ENCODE peak calls at places on chromosomes 2 and 18, in ten cellular contexts. H, S, I, Q, U, Z, T, P, F and L are unnamed samples.

GRCh38 chr2:216578325-216578724 is 54.9 kb upstream of the IGFBP2 start:
- DNase-seq in H (no peak), S (no peak), I (no peak), Q (no peak), U (no peak), Z (no peak), T (no peak), P (peak), F (no peak), L (no peak)

GRCh38 chr2:27442981-27443323 is 771 bp downstream of the KRTCAP3 start:
- DNase-seq in H (no peak), S (peak), I (no peak), Q (no peak), U (no peak), Z (peak), T (no peak), P (no peak), F (peak), L (no peak)

GRCh38 chr2:239295377-239296019 is 105.3 kb downstream of the HDAC4 start:
- DNase-seq in H (no peak), S (no peak), I (no peak), Q (no peak), U (no peak), Z (no peak), T (no peak), P (no peak), F (no peak), L (no peak)

GRCh38 chr2:177882501-177882900 is 190.1 kb downstream of the PDE11A start:
- DNase-seq in H (no peak), S (no peak), I (no peak), Q (no peak), U (no peak), Z (no peak), T (no peak), P (no peak), F (peak), L (no peak)

GRCh38 chr2:46164581-46165301 is 132.5 kb upstream of the EPAS1 start:
- DNase-seq in H (no peak), S (peak), I (peak), Q (no peak), U (no peak), Z (peak), T (peak), P (peak), F (peak), L (no peak)

GRCh38 chr18:49519041-49519971 is 32.3 kb upstream of the C18orf32 start:
- DNase-seq in H (no peak), S (no peak), I (no peak), Q (no peak), U (no peak), Z (no peak), T (no peak), P (no peak), F (no peak), L (no peak)

GRCh38 chr2:157990173-157990572 is 111.5 kb upstream of the UPP2 start:
- DNase-seq in H (no peak), S (no peak), I (no peak), Q (peak), U (no peak), Z (no peak), T (no peak), P (no peak), F (no peak), L (no peak)

GRCh38 chr2:110852541-110853263 is 120.3 kb downstream of the ACOXL start:
- DNase-seq in H (no peak), S (no peak), I (no peak), Q (no peak), U (no peak), Z (no peak), T (no peak), P (no peak), F (no peak), L (no peak)

GRCh38 chr2:96839288-96839874 is 4.4 kb downstream of the ANKRD23 start:
- DNase-seq in H (peak), S (peak), I (no peak), Q (no peak), U (peak), Z (peak), T (no peak), P (no peak), F (no peak), L (no peak)

GRCh38 chr18:52617931-52618330 is 277.9 kb downstream of the DCC start:
- DNase-seq in H (no peak), S (no peak), I (no peak), Q (no peak), U (no peak), Z (no peak), T (no peak), P (peak), F (no peak), L (no peak)

GRCh38 chr2:148614024-148614331 is 30.6 kb upstream of the EPC2 start:
- DNase-seq in H (no peak), S (no peak), I (no peak), Q (peak), U (no peak), Z (no peak), T (no peak), P (no peak), F (no peak), L (no peak)

GRCh38 chr2:25265802-25266201 is 75.9 kb downstream of the DNMT3A start:
- DNase-seq in H (no peak), S (no peak), I (no peak), Q (no peak), U (no peak), Z (no peak), T (no peak), P (no peak), F (no peak), L (no peak)

GRCh38 chr18:63588869-63589268 is 1.7 kb downstream of the SERPINB13 start:
- DNase-seq in H (no peak), S (no peak), I (no peak), Q (no peak), U (no peak), Z (no peak), T (no peak), P (no peak), F (no peak), L (no peak)

GRCh38 chr2:111178730-111179405 is 58.2 kb downstream of the BCL2L11 start:
- DNase-seq in H (no peak), S (peak), I (no peak), Q (no peak), U (no peak), Z (no peak), T (no peak), P (peak), F (no peak), L (no peak)

GRCh38 chr2:28445448-28446258 is 50.2 kb upstream of the PLB1 start:
- DNase-seq in H (no peak), S (no peak), I (peak), Q (no peak), U (no peak), Z (no peak), T (peak), P (peak), F (no peak), L (no peak)

GRCh38 chr2:54954158-54954557 is 96.1 kb downstream of the RTN4 start:
- DNase-seq in H (no peak), S (no peak), I (no peak), Q (no peak), U (no peak), Z (no peak), T (no peak), P (no peak), F (no peak), L (no peak)

GRCh38 chr2:60064687-60065361 is 488.6 kb downstream of the BCL11A start:
- DNase-seq in H (no peak), S (no peak), I (no peak), Q (no peak), U (no peak), Z (no peak), T (no peak), P (no peak), F (no peak), L (no peak)

GRCh38 chr18:5481621-5482020 is 62.2 kb downstream of the EPB41L3 start:
- DNase-seq in H (no peak), S (no peak), I (no peak), Q (no peak), U (no peak), Z (no peak), T (no peak), P (no peak), F (no peak), L (no peak)

GRCh38 chr2:196617430-196617829 is 22.1 kb upstream of the CCDC150 start:
- DNase-seq in H (no peak), S (no peak), I (no peak), Q (no peak), U (peak), Z (no peak), T (no peak), P (no peak), F (no peak), L (no peak)

GRCh38 chr18:68919900-68920299 is 122.0 kb downstream of the CCDC102B start:
- DNase-seq in H (no peak), S (no peak), I (no peak), Q (no peak), U (no peak), Z (no peak), T (no peak), P (no peak), F (no peak), L (no peak)

GRCh38 chr2:117853316-117853715 is 38.8 kb downstream of the DDX18 start:
- DNase-seq in H (no peak), S (no peak), I (no peak), Q (no peak), U (no peak), Z (no peak), T (no peak), P (no peak), F (no peak), L (no peak)

GRCh38 chr2:218371987-218372358 is 10.1 kb upstream of the SLC11A1 start:
- DNase-seq in H (no peak), S (no peak), I (no peak), Q (no peak), U (no peak), Z (no peak), T (no peak), P (no peak), F (no peak), L (no peak)

GRCh38 chr2:136058951-136059530 is 58.9 kb downstream of the CXCR4 start:
- DNase-seq in H (no peak), S (no peak), I (no peak), Q (no peak), U (peak), Z (no peak), T (no peak), P (no peak), F (no peak), L (no peak)

GRCh38 chr2:10580170-10580539 is 109.6 kb downstream of the NOL10 start:
- DNase-seq in H (no peak), S (no peak), I (no peak), Q (no peak), U (no peak), Z (no peak), T (no peak), P (no peak), F (no peak), L (no peak)
- H3K27ac ChIP-seq in H (no peak), S (no peak), I (no peak), Q (peak), U (no peak), Z (no peak), T (peak), P (no peak), F (no peak), L (no peak)

DNA sequence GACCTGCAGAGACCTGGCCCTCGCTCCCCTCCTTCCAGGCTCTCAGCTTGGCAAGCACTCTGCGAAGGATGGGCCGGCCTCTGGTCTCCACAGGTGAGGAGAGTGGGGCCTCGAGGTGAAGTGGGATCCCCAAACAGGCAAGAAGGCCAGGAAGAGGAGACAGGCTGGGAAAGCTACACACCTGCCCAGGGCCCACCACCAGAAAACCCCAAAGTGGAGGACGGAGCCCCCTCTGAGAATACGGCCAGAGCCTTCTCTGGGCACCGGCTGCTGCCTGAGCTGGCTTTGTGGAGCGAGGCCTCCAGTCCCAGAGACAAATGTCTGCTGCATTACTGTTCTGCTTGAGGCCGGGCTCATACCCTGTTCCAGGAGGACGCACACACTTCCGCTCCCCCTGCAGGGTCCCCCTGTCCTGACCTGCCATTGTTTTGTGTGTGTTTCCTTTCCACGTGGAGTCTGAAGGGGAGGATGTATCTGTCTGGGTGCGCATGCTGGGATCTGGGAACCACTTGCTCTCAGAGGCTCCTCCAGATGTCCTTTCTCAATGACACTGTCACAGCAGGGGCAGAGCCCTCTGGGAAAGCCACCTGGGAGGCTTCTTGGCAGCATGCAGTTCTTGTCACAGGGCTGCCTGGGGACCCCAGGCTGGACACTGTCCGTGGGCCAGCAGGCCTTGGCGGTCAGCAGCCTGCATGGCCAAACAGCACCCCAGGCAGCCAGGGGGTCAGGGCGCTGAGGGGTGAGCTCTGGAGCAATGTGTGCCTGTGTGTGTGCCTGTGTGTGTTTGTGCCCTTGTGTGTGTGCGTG is 20.8 kb downstream of the KCNF1 start:
- DNase-seq in H (no peak), S (no peak), I (no peak), Q (no peak), U (no peak), Z (no peak), T (no peak), P (peak), F (no peak), L (no peak)
- H3K27ac ChIP-seq in H (no peak), S (no peak), I (no peak), Q (no peak), U (no peak), Z (no peak), T (no peak), P (peak), F (peak), L (peak)

DNA sequence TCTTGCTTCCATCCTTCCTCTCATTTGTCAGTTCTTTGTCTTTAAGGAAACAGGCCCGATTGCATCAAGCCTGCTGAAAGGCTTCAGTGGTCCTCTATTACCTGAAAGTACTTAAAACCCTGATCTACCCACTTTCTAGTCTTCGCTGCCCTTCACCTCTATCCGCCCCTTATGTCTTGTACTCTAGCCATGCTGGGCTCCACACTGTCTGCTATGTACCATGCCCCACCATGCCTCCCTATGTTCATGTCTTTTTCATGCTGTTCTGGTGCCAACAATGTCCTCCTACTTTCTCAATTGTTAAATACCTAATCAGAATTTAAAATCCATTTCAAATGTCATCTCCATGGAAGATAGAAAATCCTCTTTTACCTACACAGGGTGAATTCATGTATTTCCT is 28.2 kb downstream of the CRYGD start:
- DNase-seq in H (no peak), S (no peak), I (no peak), Q (no peak), U (no peak), Z (no peak), T (no peak), P (no peak), F (no peak), L (no peak)
- H3K27ac ChIP-seq in H (no peak), S (no peak), I (no peak), Q (no peak), U (no peak), Z (no peak), T (no peak), P (no peak), F (no peak), L (no peak)

DNA sequence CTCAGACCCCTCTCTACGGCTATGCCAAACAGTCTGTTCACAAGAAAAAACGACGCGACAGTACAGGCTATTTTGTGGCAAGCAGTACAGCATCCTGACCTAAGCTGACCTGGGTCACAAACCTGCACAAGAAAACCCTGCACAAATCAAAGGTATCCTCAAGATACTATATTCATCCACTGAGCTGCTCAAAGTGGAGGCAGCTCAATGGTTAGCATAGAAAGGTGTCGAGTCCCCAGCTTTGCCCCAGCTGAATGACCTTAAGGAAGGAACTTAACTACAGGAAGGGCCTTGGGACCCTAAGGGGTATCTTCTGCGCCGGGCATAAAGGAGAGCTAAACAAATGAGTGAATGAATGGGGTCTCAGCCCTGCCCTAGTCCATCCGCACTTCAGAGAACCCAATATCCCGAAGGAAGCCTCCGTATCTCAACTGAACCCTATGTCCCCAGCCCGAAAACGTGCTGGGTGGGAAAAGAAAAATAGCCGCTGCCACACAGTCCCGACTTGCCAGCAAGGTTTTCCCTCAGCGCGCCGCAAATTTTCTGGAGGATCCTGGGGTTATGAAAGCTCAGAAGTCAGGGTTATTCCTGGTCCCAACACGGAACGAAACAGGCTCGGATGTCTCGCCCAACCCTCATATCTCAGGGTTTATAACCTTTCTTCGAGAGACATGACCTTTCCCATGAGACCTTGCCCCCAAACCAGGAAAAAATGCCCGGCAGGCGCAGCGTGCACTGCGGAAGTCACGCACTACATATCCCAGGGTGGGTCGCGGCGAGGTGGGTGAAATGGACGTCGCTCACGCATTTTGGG is at the start of gene FASTKD1:
- DNase-seq in H (peak), S (peak), I (peak), Q (peak), U (peak), Z (peak), T (peak), P (peak), F (peak), L (peak)
- H3K27ac ChIP-seq in H (peak), S (peak), I (peak), Q (no peak), U (peak), Z (peak), T (peak), P (peak), F (peak), L (peak)

DNA sequence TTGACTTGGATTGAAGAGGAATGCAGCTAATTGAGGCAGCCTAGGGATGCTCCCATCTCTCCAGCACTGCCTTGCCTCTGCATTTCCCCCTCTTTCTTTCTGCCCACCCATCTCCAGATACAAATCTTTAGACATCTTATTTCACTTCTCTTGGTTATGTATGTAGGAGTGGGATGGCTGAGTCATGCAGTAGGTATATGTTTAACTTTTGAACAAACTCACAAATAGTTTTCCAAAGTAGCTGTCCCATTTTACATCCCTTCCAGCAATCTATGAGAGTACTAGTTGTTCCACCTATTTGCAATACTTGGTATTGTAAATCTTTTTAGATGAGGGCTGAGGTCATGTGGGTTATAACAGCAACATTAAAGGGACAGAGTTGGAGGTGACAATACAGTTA is 329.9 kb downstream of the DYSF start:
- DNase-seq in H (no peak), S (no peak), I (no peak), Q (no peak), U (no peak), Z (no peak), T (no peak), P (peak), F (no peak), L (no peak)
- H3K27ac ChIP-seq in H (no peak), S (no peak), I (no peak), Q (no peak), U (no peak), Z (no peak), T (no peak), P (no peak), F (no peak), L (no peak)